ENCODE peak calls at places on chromosomes 1 and 21, in four cellular contexts. Z is GM12878, S is HepG2, F is K562. Q is an unnamed sample.

GRCh38 chr21:45818276-45818903 is 163.2 kb upstream of the COL6A1 start:
- DNase-seq in F (no peak), S (no peak), Z (no peak), Q (peak; percentile 13)

GRCh38 chr1:203871114-203871875 is 9.9 kb downstream of the SNRPE start:
- DNase-seq in Z (no peak), F (peak; percentile 67), S (peak; percentile 62), Q (peak; percentile 94)

GRCh38 chr1:25001125-25001915 is 71.2 kb upstream of the RUNX3 start:
- DNase-seq in S (no peak), Z (no peak), F (no peak), Q (no peak)

GRCh38 chr1:243325305-243325890 is 69.6 kb downstream of the SDCCAG8 start:
- DNase-seq in Z (no peak), S (peak; percentile 39), F (peak; percentile 51), Q (peak; percentile 64)

GRCh38 chr1:238980053-238980452 is 406.3 kb upstream of the CHRM3 start:
- DNase-seq in S (no peak), F (no peak), Z (no peak), Q (no peak)

GRCh38 chr1:53084589-53084971 is 22.6 kb downstream of the PODN start:
- DNase-seq in Z (no peak), F (no peak), S (no peak), Q (no peak)

GRCh38 chr1:186965847-186966246 is 137.1 kb downstream of the PLA2G4A start:
- DNase-seq in Z (no peak), S (no peak), F (no peak), Q (no peak)

GRCh38 chr1:116286541-116286971 is 86.5 kb upstream of the ATP1A1 start:
- DNase-seq in S (peak; percentile 24), F (no peak), Z (no peak), Q (no peak)

GRCh38 chr1:116855788-116856187 is 53.9 kb upstream of the PTGFRN start:
- DNase-seq in S (no peak), F (no peak), Z (no peak), Q (no peak)

GRCh38 chr1:54271341-54271740 is 71.4 kb downstream of the MRPL37 start:
- DNase-seq in F (no peak), Z (no peak), S (no peak), Q (no peak)

GRCh38 chr1:151536499-151536898 is 3.6 kb upstream of the TUFT1 start:
- DNase-seq in F (no peak), S (no peak), Z (no peak), Q (no peak)

GRCh38 chr21:41280115-41280919 is 36.3 kb upstream of the FAM3B start:
- DNase-seq in S (no peak), Z (no peak), F (no peak), Q (no peak)

GRCh38 chr1:173527151-173527826 is 50.2 kb downstream of the PRDX6 start:
- DNase-seq in F (no peak), S (no peak), Z (no peak), Q (no peak)

GRCh38 chr1:11862890-11863289 is 4.1 kb upstream of the NPPB start:
- DNase-seq in S (no peak), F (no peak), Z (no peak), Q (no peak)

GRCh38 chr1:161439280-161440232 is 65.7 kb upstream of the FCGR2A start:
- DNase-seq in Z (no peak), F (peak; percentile 26), S (no peak), Q (peak; percentile 54)

GRCh38 chr1:90841477-90841876 is 124.4 kb upstream of the BARHL2 start:
- DNase-seq in S (no peak), F (no peak), Z (no peak), Q (no peak)

GRCh38 chr1:36884029-36884701 is 150.2 kb downstream of the GRIK3 start:
- DNase-seq in F (no peak), S (no peak), Z (peak; percentile 28), Q (no peak)

GRCh38 chr1:3015269-3015635 is 6.0 kb upstream of the ACTRT2 start:
- DNase-seq in F (no peak), S (no peak), Z (no peak), Q (no peak)

GRCh38 chr1:43524804-43525203 is 5.9 kb upstream of the PTPRF start:
- DNase-seq in S (no peak), Z (no peak), F (peak; percentile 65), Q (no peak)

GRCh38 chr1:56773341-56774066 is 45.7 kb downstream of the FYB2 start:
- DNase-seq in F (no peak), Z (no peak), S (peak; percentile 25), Q (no peak)

GRCh38 chr1:9653783-9654517 is 2.4 kb downstream of the PIK3CD start:
- DNase-seq in Z (no peak), F (no peak), S (no peak), Q (no peak)

GRCh38 chr1:79845951-79846350 is 839.4 kb upstream of the ADGRL4 start:
- DNase-seq in S (no peak), Z (no peak), F (no peak), Q (no peak)

GRCh38 chr21:29304577-29304976 is 5.9 kb downstream of the BACH1 start:
- DNase-seq in F (no peak), Z (no peak), S (no peak), Q (no peak)

GRCh38 chr1:93652335-93652949 is 29.2 kb downstream of the BCAR3 start:
- DNase-seq in F (no peak), Z (no peak), S (no peak), Q (no peak)

GRCh38 chr1:171985639-171986038 is 144.3 kb downstream of the DNM3 start:
- DNase-seq in S (no peak), F (peak; percentile 13), Z (no peak), Q (peak; percentile 32)

GRCh38 chr1:47388548-47389238 is 27.4 kb upstream of the FOXE3 start:
- DNase-seq in F (peak; percentile 78), Z (no peak), S (peak; percentile 62), Q (peak; percentile 53)

GRCh38 chr1:60990719-60991100 is 91.7 kb upstream of the NFIA start:
- DNase-seq in Z (no peak), F (no peak), S (no peak), Q (no peak)

GRCh38 chr21:26041441-26042180 is 129.0 kb downstream of the APP start:
- DNase-seq in Z (no peak), S (no peak), F (no peak), Q (no peak)

GRCh38 chr1:234368320-234369032 is 4.8 kb upstream of the COA6 start:
- DNase-seq in Z (no peak), F (no peak), S (no peak), Q (no peak)

GRCh38 chr1:29195875-29196274 is 14.2 kb upstream of the SRSF4 start:
- DNase-seq in S (no peak), Z (no peak), F (no peak), Q (no peak)

GRCh38 chr1:54493608-54494007 is 54.4 kb upstream of the ACOT11 start:
- DNase-seq in Z (no peak), F (no peak), S (no peak), Q (no peak)

GRCh38 chr21:38790038-38790437 is 15.7 kb upstream of the ETS2 start:
- DNase-seq in Z (no peak), S (no peak), F (no peak), Q (no peak)

DNA sequence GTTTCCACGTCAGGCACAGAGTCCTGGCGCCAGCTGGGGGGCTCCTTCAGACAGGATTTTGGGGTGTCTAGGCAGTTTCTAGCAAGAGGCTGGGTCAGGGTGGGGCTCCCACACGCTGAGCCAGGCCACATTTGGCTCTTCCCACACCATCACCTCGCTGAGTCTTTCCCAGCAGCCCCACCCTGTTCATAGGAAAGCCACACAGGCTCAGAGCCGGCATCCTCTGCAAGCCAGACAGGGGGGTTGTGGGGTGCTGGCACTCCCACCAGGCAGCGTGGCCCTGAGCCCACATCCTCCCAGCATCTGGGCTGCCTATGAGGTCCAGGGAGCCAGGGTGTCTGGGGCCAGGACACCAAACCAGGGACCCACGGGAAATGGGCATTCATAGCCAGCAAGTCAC is 2.8 kb upstream of the GPR153 start:
- DNase-seq in F (no peak), S (no peak), Z (no peak), Q (no peak)
- TF ChIP-seq ESRRA in F (no peak), S (no peak), Z (no peak), Q (no peak)

DNA sequence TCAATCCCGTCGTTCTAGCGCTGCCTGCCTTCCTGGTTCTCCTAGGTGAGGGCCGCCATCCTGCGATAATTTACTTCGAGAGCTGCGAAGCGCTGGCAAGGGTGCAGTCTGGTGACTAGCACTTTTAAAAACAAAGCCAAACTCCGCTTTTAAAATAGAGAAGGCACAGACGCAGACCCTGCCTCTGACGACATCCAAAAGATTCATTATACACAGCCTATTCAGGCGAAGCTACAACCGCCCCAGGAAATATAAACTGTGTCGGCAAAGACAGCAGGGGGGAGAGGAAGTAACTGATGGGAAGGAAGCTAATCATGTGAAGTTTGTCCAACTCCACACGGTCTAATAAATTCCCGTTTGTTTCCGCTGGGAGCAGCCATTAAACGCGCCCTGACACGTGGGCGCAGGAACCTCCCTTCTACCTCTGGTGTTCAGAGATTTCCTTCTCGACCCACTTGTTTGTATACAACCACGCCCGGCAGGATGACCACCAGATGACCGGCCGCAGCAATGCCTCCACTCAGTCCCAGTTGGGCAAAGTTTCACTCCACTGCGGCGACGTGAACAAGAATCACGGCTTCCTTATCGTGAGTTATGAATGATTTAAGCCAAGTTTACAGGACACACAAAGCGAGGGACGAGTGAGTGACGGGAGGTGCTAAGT is 1.3 kb downstream of the GNG12 start:
- DNase-seq in Z (no peak), S (no peak), F (peak; percentile 42), Q (peak; percentile 81)
- H3K27ac ChIP-seq in Z (no peak overlapping the region), S (no peak overlapping the region), F (no peak overlapping the region), Q (peak overlapping the region; percentile 99)

GRCh38 chr21:36147891-36148290 is 8.7 kb upstream of the DOP1B start:
- DNase-seq in S (no peak), F (no peak), Z (no peak), Q (no peak)
- TF ChIP-seq MYC in S (no peak), F (no peak), Z (no peak), Q (no peak)

GRCh38 chr1:77718181-77718580 is 35.7 kb upstream of the ZZZ3 start:
- DNase-seq in F (no peak), S (no peak), Z (no peak), Q (no peak)

GRCh38 chr1:77716065-77716464 is 33.6 kb upstream of the ZZZ3 start:
- DNase-seq in Z (no peak), F (no peak), S (no peak), Q (no peak)
- TF ChIP-seq ESRRA in Z (no peak), F (no peak), S (no peak), Q (no peak)

GRCh38 chr1:15412488-15412800 is 2.8 kb downstream of the EFHD2 start:
- DNase-seq in S (no peak), F (no peak), Z (no peak), Q (no peak)

GRCh38 chr1:15410223-15410883 is 665 bp downstream of the EFHD2 start:
- DNase-seq in S (no peak), Z (no peak), F (peak; percentile 69), Q (no peak)

GRCh38 chr1:15410884-15411245 is 1.2 kb downstream of the EFHD2 start:
- DNase-seq in S (no peak), Z (no peak), F (no peak), Q (no peak)

GRCh38 chr1:15412843-15413242 is 3.2 kb downstream of the EFHD2 start:
- DNase-seq in S (no peak), Z (no peak), F (no peak), Q (no peak)

GRCh38 chr1:15411593-15412487 is 2.2 kb downstream of the EFHD2 start:
- DNase-seq in Z (no peak), S (no peak), F (no peak), Q (no peak)
- H3K27ac ChIP-seq in Z (peak overlapping the region; percentile 75), S (no peak overlapping the region), F (no peak overlapping the region), Q (peak overlapping the region; percentile 97)

Q was measured in A549.